ENCODE peak calls at places on chromosome 13, in five cellular contexts. U is frontal cortex, L is NCI-H460, B is MV-4-11, D is astrocyte of the cerebellum. P is an unnamed sample.

GRCh38 chr13:74067818-74068217 is 66.4 kb downstream of the KLF12 start:
- DNase-seq in L (no peak), D (no peak), U (no peak), B (no peak), P (no peak)

GRCh38 chr13:110331362-110331761 is 24.3 kb downstream of the COL4A2 start:
- DNase-seq in U (no peak), L (no peak), B (no peak), D (peak), P (peak)

GRCh38 chr13:100389617-100390016 is 199.0 kb downstream of the GGACT start:
- DNase-seq in U (no peak), B (no peak), L (no peak), D (no peak), P (no peak)

GRCh38 chr13:101915333-101915732 is 462.9 kb downstream of the ITGBL1 start:
- DNase-seq in B (no peak), D (no peak), L (no peak), U (no peak), P (no peak)

GRCh38 chr13:45278096-45278645 is 62.8 kb downstream of the TPT1 start:
- DNase-seq in L (no peak), U (no peak), B (no peak), D (no peak), P (no peak)

GRCh38 chr13:33543631-33544030 is 258.1 kb upstream of the STARD13 start:
- DNase-seq in U (no peak), B (no peak), D (no peak), L (no peak), P (peak)

GRCh38 chr13:99303863-99304521 is 3.2 kb downstream of the GPR183 start:
- DNase-seq in D (no peak), B (peak), U (no peak), L (no peak), P (no peak)

GRCh38 chr13:77853701-77854100 is 64.9 kb downstream of the EDNRB start:
- DNase-seq in U (no peak), D (no peak), B (no peak), L (no peak), P (peak)

GRCh38 chr13:100089633-100090032 is 740 bp downstream of the PCCA start:
- DNase-seq in B (no peak), L (no peak), U (no peak), D (no peak), P (peak)

GRCh38 chr13:35840991-35841604 is 290.1 kb downstream of the DCLK1 start:
- DNase-seq in B (no peak), U (no peak), D (no peak), L (no peak), P (no peak)

GRCh38 chr13:49395416-49396277 is 48.2 kb downstream of the CAB39L start:
- DNase-seq in D (peak), L (no peak), B (no peak), U (no peak), P (no peak)

P was measured in astrocyte of the hippocampus.